ENCODE peak calls at places on chromosome 12, in five cellular contexts. B is transverse colon, E is choroid plexus epithelial cell, C is thoracic aorta, W is cardiac muscle cell. T is an unnamed sample.

GRCh38 chr12:3173008-3173553 is 95.9 kb downstream of the TSPAN9 start:
- DNase-seq in W (no peak), E (no peak), C (no peak), B (no peak), T (no peak)

GRCh38 chr12:131981388-131981787 is 31.6 kb downstream of the EP400 start:
- DNase-seq in E (no peak), B (no peak), W (no peak), C (no peak), T (no peak)

GRCh38 chr12:12992418-12993175 is 7.5 kb downstream of the HEBP1 start:
- DNase-seq in E (peak), W (peak), B (peak), C (no peak), T (peak)

GRCh38 chr12:2494490-2495192 is 300.1 kb upstream of the FKBP4 start:
- DNase-seq in E (peak), C (no peak), B (peak), W (peak), T (no peak)

GRCh38 chr12:109833307-109834189 is at the start of gene TRPV4:
- DNase-seq in C (no peak), E (peak), W (peak), B (no peak), T (peak)

GRCh38 chr12:7021956-7022355 is 3.7 kb upstream of the LPCAT3 start:
- DNase-seq in E (no peak), W (no peak), C (no peak), B (no peak), T (no peak)

GRCh38 chr12:95582230-95583058 is 31.2 kb upstream of the USP44 start:
- DNase-seq in E (peak), W (peak), B (no peak), C (no peak), T (peak)

GRCh38 chr12:42483534-42483857 is 106.0 kb downstream of the PRICKLE1 start:
- DNase-seq in C (no peak), W (no peak), B (peak), E (no peak), T (no peak)

GRCh38 chr12:78880078-78880477 is 15.5 kb downstream of the SYT1 start:
- DNase-seq in C (no peak), W (no peak), E (peak), B (no peak), T (no peak)

GRCh38 chr12:65828711-65829339 is 4.5 kb downstream of the HMGA2 start:
- DNase-seq in W (peak), B (no peak), E (no peak), C (no peak), T (peak)

GRCh38 chr12:124508323-124509096 is 58.9 kb downstream of the NCOR2 start:
- DNase-seq in E (peak), W (no peak), C (no peak), B (no peak), T (peak)

GRCh38 chr12:48489012-48489411 is 6.7 kb downstream of the C12orf54 start:
- DNase-seq in E (peak), C (no peak), W (peak), B (no peak), T (peak)

GRCh38 chr12:130064999-130065398 is 97.3 kb upstream of the FZD10 start:
- DNase-seq in B (no peak), W (no peak), E (no peak), C (no peak), T (no peak)

GRCh38 chr12:120257041-120257821 is 8.3 kb downstream of the PXN start:
- DNase-seq in C (no peak), E (peak), B (no peak), W (peak), T (peak)

GRCh38 chr12:11959117-11959823 is 111.5 kb upstream of the BCL2L14 start:
- DNase-seq in E (peak), W (no peak), B (no peak), C (no peak), T (peak)

GRCh38 chr12:13101854-13102375 is 1.6 kb downstream of the GSG1 start:
- DNase-seq in E (peak), B (peak), C (no peak), W (peak), T (peak)

GRCh38 chr12:30679250-30679649 is 16.4 kb downstream of the IPO8 start:
- DNase-seq in W (no peak), C (no peak), B (no peak), E (no peak), T (no peak)

GRCh38 chr12:79370021-79370420 is 320.7 kb downstream of the PAWR start:
- DNase-seq in E (peak), B (no peak), W (no peak), C (no peak), T (no peak)

GRCh38 chr12:42985506-42985905 is 396.0 kb upstream of the PRICKLE1 start:
- DNase-seq in C (no peak), B (no peak), W (peak), E (peak), T (peak)

GRCh38 chr12:122407208-122407607 is 15.3 kb downstream of the CLIP1 start:
- DNase-seq in C (no peak), E (no peak), B (no peak), W (no peak), T (no peak)

GRCh38 chr12:40819427-40820108 is 127.3 kb downstream of the CNTN1 start:
- DNase-seq in W (no peak), E (no peak), B (no peak), C (no peak), T (no peak)

GRCh38 chr12:52050116-52050770 is 999 bp upstream of the NR4A1 start:
- DNase-seq in B (no peak), W (peak), E (no peak), C (no peak), T (peak)

GRCh38 chr12:120079352-120080042 is 37.1 kb downstream of the RAB35 start:
- DNase-seq in C (no peak), B (no peak), E (no peak), W (no peak), T (peak)

GRCh38 chr12:98945864-98946263 is 300.8 kb downstream of the APAF1 start:
- DNase-seq in B (no peak), E (no peak), C (no peak), W (no peak), T (no peak)

GRCh38 chr12:69348162-69348938 is at the start of gene LYZ:
- DNase-seq in C (no peak), B (peak), E (no peak), W (no peak), T (no peak)
- H3K4me3 ChIP-seq in C (peak), B (no peak), E (no peak), W (no peak), T (no peak)

DNA sequence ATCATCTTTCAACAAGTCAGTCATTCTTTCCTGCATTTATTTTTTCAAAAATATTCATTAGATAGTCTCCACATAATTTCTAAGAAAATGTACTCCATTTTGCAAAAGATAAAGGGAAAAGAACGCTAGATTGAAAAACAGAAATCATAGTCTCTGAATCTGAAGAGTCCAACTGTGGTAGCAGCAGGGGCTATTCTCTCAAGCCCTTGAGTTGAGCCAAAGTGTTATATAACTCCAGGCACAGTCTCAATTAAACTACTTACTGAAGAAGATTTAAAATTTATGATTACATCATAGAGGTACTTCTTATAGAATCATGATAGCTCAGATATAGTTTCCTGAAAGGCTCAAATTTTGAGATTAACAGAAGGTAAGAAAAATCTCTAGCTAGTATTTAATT is 5.8 kb downstream of the LDHB start:
- DNase-seq in E (no peak), B (no peak), C (no peak), W (no peak), T (no peak)
- TF ChIP-seq CTCF in E (no peak), B (no peak), C (no peak), W (no peak), T (no peak)

DNA sequence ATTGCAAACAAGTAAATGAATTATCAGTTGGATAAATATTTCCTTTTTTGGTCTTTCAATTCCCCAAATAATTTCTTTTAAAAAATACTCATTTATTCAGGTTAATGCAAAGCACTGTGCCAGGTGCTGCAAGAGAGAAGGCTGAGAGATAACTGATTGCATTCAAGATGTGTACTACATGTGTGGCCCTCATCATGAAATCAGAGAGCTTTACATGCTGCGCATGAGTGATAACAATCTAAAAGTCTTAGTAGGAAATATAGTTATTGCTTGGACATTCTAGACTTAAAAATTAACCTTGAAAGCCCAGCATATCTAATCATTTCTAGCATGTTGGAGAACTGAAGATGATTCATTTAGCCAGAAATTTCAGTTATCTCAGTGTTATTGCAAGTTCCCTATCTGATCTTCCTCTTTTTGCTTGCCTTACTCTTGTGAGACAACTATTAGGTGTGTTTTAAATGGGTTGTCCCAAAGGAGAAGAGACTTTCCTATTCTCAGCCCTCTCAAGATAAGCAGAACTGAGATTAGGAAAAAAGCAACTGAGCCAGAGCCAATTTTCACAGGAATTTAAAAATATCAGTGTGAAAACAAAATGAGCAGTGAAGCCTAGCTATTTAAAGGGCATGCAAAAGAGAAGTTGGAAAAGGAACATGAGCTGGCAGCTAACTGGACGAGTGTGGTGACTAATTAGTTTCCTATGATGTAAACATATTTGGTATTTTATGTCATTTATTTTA is 60.9 kb downstream of the PLEKHA5 start:
- DNase-seq in E (peak), C (no peak), B (no peak), W (peak), T (no peak)
- H3K4me3 ChIP-seq in E (no peak), C (peak), B (no peak), W (no peak), T (no peak)

GRCh38 chr12:15910864-15911696 is at the start of gene DERA:
- DNase-seq in W (peak), B (peak), C (peak), E (peak), T (peak)
- TF ChIP-seq CTCF in W (no peak), B (peak), C (peak), E (no peak), T (no peak)

GRCh38 chr12:53100466-53101151 is 2.7 kb upstream of the SOAT2 start:
- DNase-seq in B (no peak), C (no peak), W (no peak), E (no peak), T (no peak)
- H3K4me3 ChIP-seq in B (no peak), C (peak), W (no peak), E (no peak), T (no peak)

DNA sequence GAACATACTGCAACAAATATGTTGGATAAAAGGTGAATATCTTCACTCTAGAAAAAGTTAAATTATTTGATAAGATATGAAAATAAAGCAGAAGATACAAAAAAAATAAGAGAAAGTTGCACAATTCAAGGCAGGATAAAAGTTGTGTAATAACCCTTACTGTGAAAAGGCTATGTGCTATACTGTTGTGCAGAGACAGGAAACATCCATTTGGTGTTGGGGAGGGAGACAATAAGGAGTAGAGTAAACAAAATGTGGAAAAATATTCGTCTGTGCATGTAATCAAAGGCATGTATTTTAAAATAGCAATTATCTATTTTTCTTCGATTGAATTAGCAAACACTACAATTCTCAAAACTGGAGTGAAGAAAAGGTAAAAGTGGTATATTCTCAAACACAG is 34.8 kb downstream of the PTHLH start:
- DNase-seq in C (no peak), E (peak), W (peak), B (no peak), T (peak)
- TF ChIP-seq CTCF in C (no peak), E (no peak), W (no peak), B (no peak), T (no peak)

DNA sequence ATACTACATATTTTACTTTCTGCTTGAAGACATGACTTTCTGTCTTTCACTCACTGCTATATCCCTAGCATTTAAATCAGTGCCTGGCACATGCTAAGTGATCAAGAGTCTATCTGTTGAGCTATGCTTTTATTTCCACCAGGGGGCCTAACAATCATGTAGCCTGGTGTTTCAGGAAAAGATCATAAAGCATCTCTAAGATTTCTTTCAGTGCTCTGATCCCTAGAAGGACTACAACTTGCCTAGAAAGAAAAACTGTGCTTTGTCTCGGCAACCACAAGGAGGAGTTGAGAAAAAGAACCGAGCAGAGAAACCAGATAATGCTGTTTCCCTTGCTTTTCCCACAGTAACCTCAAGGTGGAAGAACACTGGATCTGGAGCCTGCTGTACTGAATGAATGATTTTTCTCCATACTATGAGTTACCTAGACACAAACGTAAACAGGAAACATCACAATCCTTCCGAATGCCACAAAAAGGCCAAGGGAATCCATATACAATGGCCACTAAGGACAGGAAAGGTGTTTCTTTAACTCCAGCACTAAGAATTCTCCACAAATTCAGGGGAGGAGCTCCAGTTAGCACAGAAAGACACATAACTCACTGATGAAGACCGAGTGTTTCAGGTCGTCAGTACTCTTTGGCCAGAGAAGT is 1.2 kb downstream of the CRY1 start:
- DNase-seq in E (peak), B (peak), W (peak), C (no peak), T (peak)
- H3K4me3 ChIP-seq in E (peak), B (peak), W (peak), C (peak), T (peak)

T was measured in fibroblast of villous mesenchyme.